ENCODE peak calls at places on chromosomes 4 and X, in four cellular contexts. G is K562, Y is H9, B is OCI-LY7. P is an unnamed sample.

GRCh38 chrX:47958943-47959342 is 44.8 kb downstream of the ZNF182 start:
- DNase-seq in G (peak), B (peak), Y (peak), P (no peak)

GRCh38 chr4:4329496-4329895 is 39.4 kb downstream of the ZBTB49 start:
- DNase-seq in Y (no peak), G (no peak), B (no peak), P (no peak)

GRCh38 chr4:169484485-169484884 is 127.9 kb downstream of the NEK1 start:
- DNase-seq in Y (no peak), G (no peak), B (no peak), P (no peak)

GRCh38 chr4:188767496-188767895 is 628.3 kb downstream of the TRIML1 start:
- DNase-seq in G (no peak), B (no peak), Y (no peak), P (no peak)

GRCh38 chr4:185399466-185399865 is 2.8 kb downstream of the ANKRD37 start:
- DNase-seq in Y (no peak), G (no peak), B (peak), P (no peak)

GRCh38 chrX:151687635-151688034 is 7.6 kb upstream of the PRRG3 start:
- DNase-seq in G (no peak), Y (no peak), B (no peak), P (no peak)

GRCh38 chr4:87527446-87528240 is 1.5 kb downstream of the SPARCL1 start:
- DNase-seq in G (no peak), Y (no peak), B (no peak), P (no peak)

GRCh38 chrX:3638280-3638873 is 75.1 kb downstream of the PRKX start:
- DNase-seq in Y (no peak), G (peak), B (peak), P (peak)

GRCh38 chr4:184355111-184355604 is 119.2 kb downstream of the IRF2 start:
- DNase-seq in Y (peak), B (peak), G (peak), P (no peak)

GRCh38 chr4:86011117-86011516 is 348.7 kb downstream of the MAPK10 start:
- DNase-seq in Y (no peak), G (no peak), B (no peak), P (no peak)

GRCh38 chr4:70734971-70735370 is 13.2 kb downstream of the RUFY3 start:
- DNase-seq in Y (no peak), G (no peak), B (peak), P (no peak)

GRCh38 chrX:46573331-46573895 is at the start of gene CHST7:
- DNase-seq in Y (peak), B (peak), G (no peak), P (peak)

GRCh38 chr4:11507920-11508319 is 79.2 kb upstream of the HS3ST1 start:
- DNase-seq in B (no peak), G (no peak), Y (no peak), P (no peak)

GRCh38 chr4:137707221-137707620 is 174.9 kb upstream of the PCDH18 start:
- DNase-seq in G (no peak), Y (no peak), B (no peak), P (no peak)

GRCh38 chrX:45850775-45851433 is 650.2 kb upstream of the DIPK2B start:
- DNase-seq in B (no peak), G (no peak), Y (peak), P (peak)

GRCh38 chr4:139624441-139625130 is 41.0 kb upstream of the MGST2 start:
- DNase-seq in B (no peak), Y (no peak), G (no peak), P (no peak)

GRCh38 chr4:110075083-110075738 is 123.2 kb downstream of the ELOVL6 start:
- DNase-seq in Y (no peak), B (no peak), G (no peak), P (no peak)

GRCh38 chrX:76931518-76931917 is 504.0 kb downstream of the MAGEE1 start:
- DNase-seq in G (no peak), Y (no peak), B (peak), P (no peak)

GRCh38 chr4:76495166-76495565 is 60.1 kb downstream of the SHROOM3 start:
- DNase-seq in Y (no peak), G (no peak), B (no peak), P (no peak)

GRCh38 chr4:76494243-76494642 is 59.2 kb downstream of the SHROOM3 start:
- DNase-seq in B (no peak), G (no peak), Y (no peak), P (no peak)

GRCh38 chr4:76499461-76499860 is 64.4 kb downstream of the SHROOM3 start:
- DNase-seq in B (no peak), G (no peak), Y (no peak), P (no peak)

DNA sequence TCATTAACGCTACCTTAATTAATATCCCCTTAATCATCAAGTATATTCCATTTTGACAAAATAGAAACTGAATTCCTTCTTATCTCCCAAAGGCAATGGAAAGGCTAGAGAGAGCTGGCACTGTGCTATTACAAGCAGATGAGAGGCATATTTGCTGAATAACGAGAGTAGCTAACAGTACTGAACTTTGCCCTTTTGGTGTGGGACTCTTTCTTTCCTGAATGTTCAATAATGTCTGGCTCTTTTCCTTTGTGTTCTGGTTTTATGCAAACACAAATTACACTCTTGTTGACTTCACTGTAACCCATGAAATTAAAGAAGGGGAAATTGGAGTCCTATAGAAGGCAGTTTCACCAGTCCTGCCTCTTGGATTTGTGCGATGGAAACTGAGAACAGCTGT is 63.5 kb downstream of the SHROOM3 start:
- DNase-seq in Y (no peak), B (no peak), G (no peak), P (no peak)
- H3K4me2 ChIP-seq in Y (no peak), B (no peak), G (no peak), P (peak)

GRCh38 chr4:89913623-89914022 is 19.0 kb downstream of the MMRN1 start:
- DNase-seq in Y (no peak), G (no peak), B (no peak), P (no peak)

GRCh38 chr4:89915937-89916336 is 21.3 kb downstream of the MMRN1 start:
- DNase-seq in B (no peak), G (no peak), Y (no peak), P (no peak)

GRCh38 chr4:89915151-89915550 is 20.5 kb downstream of the MMRN1 start:
- DNase-seq in B (no peak), Y (no peak), G (no peak), P (no peak)

GRCh38 chr4:89914609-89915008 is 20.0 kb downstream of the MMRN1 start:
- DNase-seq in G (no peak), Y (no peak), B (no peak), P (no peak)
- TF ChIP-seq CTCF in G (no peak), Y (no peak), B (peak), P (no peak)

GRCh38 chr4:39422247-39422646 is 15.5 kb downstream of the KLB start:
- DNase-seq in Y (no peak), B (no peak), G (no peak), P (no peak)

GRCh38 chr4:39429476-39430310 is 23.0 kb downstream of the KLB start:
- DNase-seq in G (no peak), B (no peak), Y (no peak), P (peak)

GRCh38 chr4:39426728-39427127 is 20.0 kb downstream of the KLB start:
- DNase-seq in G (no peak), Y (no peak), B (no peak), P (no peak)

GRCh38 chr4:39427477-39428119 is 20.9 kb downstream of the KLB start:
- DNase-seq in Y (no peak), B (no peak), G (peak), P (no peak)
- H3K4me2 ChIP-seq in Y (no peak), B (no peak), G (peak), P (no peak)

DNA sequence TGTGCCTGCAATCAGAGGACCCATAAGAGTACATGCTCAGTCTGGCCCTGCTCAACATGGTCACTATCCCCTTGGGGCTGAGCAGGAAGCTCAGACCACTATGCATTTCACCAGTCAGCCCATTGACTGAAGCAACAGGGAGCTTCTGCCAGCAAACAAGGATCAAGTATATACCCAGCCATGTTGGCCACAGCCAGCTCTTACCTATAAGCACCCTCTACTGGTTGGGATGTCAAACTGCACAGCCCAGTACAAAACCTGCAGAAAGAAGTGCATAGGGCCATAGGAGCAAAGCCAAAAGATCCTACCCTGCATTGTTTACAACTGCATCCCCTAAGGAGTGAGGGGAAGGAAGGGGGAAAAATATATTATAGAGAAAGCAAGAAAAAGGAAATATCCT is 214.4 kb upstream of the CPEB2 start:
- DNase-seq in G (no peak), Y (peak), B (peak), P (no peak)
- TF ChIP-seq CTCF in G (no peak), Y (peak), B (peak), P (peak)

GRCh38 chr4:106320235-106320634 is 3.9 kb downstream of the AIMP1 start:
- DNase-seq in B (no peak), Y (no peak), G (no peak), P (no peak)
- H3K4me2 ChIP-seq in B (no peak), Y (no peak), G (no peak), P (no peak)

DNA sequence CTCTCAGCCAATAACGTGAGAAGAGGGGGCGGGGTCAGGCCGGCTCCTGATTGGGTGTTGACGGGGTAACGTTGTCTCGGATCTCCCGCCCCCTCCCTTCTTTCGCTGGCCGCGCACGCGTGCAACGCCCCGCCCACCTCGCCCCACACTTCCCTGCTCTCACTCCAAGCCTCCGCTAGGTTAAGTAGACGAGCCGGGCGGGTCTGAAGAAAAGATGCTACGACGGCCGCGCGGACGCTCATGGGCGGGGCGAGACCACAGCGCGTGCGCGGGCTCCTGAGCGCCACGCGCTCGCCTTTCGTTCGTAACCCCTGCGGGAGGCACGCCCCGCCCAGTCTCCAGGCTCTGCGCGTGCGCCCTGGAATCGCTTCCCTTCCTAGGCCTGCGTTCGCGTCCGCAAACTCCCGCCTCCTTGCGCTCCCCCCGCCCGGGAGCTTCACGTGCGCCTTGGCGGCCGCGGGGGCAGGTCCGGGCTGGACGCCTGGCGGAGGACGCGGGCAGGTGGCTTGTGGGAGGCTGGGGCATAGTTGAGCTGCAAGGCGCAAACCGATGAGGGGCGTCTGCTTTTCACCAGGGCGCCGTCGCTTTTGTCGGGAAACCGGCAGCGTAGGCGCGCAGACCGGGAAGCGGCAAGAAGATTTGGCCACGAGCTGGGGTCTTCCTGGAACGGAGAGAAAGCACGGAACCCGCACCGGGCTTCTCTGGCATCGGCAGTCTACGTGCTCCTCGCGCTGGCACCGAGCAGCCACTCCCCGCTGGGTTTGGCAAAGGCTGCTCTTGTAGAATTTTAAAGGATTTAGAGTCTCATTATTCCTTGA is 467 bp upstream of the PGRMC2 start:
- DNase-seq in Y (peak), B (peak), G (peak), P (peak)
- TF ChIP-seq CTCF in Y (peak), B (no peak), G (peak), P (peak)

DNA sequence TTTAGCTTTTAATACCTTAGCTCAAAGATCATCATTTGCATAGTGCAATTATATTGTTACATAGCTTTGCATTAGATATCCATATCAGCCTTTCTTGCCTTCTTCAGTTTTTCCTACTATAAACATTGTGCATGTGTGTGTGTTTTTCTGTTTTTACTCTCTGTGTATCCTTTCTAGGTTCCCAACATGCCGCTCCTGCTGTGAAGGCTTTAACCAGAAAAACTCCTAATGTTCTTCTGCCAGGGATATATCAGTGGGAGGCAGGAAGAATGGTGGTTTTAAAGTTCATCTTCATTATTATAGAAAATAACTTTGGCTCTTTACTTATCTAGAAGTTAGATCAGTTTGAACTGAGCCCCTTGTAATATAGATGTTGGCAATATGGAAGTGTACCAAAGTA is 61.2 kb downstream of the CPE start:
- DNase-seq in Y (no peak), G (no peak), B (no peak), P (no peak)
- H3K4me2 ChIP-seq in Y (no peak), G (no peak), B (no peak), P (no peak)